ENCODE peak calls at places on chromosomes 4 and X, in ten cellular contexts. P is BJ, L is lower lobe of right lung, J is fibroblast of villous mesenchyme, Z is cardiac muscle cell, T is HepG2, C is fibroblast of lung, E is activated B cell treated with CpG ODN at 0.5 μM for 24 hours, B is GM12878, N is HFFc6. X is an unnamed sample.

GRCh38 chr4:113809313-113809712 is 47.8 kb upstream of the CAMK2D start:
- DNase-seq in C (peak; percentile 15), L (peak; percentile 60), P (no peak), B (no peak), N (no peak), T (no peak), J (no peak), Z (peak; percentile 59), E (no peak), X (peak; percentile 58)

GRCh38 chrX:71420686-71421085 is 54.5 kb downstream of the TAF1 start:
- DNase-seq in C (no peak), E (no peak), T (no peak), L (no peak), Z (no peak), B (no peak), P (no peak), J (no peak), N (no peak), X (no peak)

GRCh38 chr4:123997116-123997515 is 600.5 kb downstream of the SPRY1 start:
- DNase-seq in T (peak; percentile 3), Z (no peak), C (no peak), P (no peak), J (no peak), N (no peak), E (no peak), L (no peak), B (no peak), X (no peak)

GRCh38 chrX:97057349-97057909 is 173.7 kb downstream of the RPA4 start:
- DNase-seq in J (no peak), B (no peak), Z (no peak), E (no peak), C (no peak), P (no peak), T (no peak), N (no peak), L (no peak), X (no peak)

GRCh38 chrX:124325732-124326131 is 6.7 kb upstream of the TEX13D start:
- DNase-seq in N (no peak), E (no peak), P (no peak), T (no peak), B (no peak), J (no peak), C (no peak), Z (no peak), L (no peak), X (no peak)

GRCh38 chr4:2259541-2260267 is 2.2 kb downstream of the MXD4 start:
- DNase-seq in B (no peak), T (no peak), N (no peak), E (peak; percentile 13), Z (no peak), C (no peak), L (peak; percentile 34), P (no peak), J (no peak), X (peak; percentile 58)

GRCh38 chr4:14888790-14889189 is 113.5 kb upstream of the CPEB2 start:
- DNase-seq in N (no peak), J (peak; percentile 18), Z (no peak), P (no peak), T (no peak), L (no peak), C (peak; percentile 7), B (no peak), E (no peak), X (no peak)

GRCh38 chrX:110021180-110022022 is 18.5 kb downstream of the TMEM164 start:
- DNase-seq in Z (peak; percentile 55), C (peak; percentile 53), L (no peak), B (no peak), T (no peak), P (no peak), E (no peak), J (peak; percentile 59), N (peak; percentile 74), X (no peak)

GRCh38 chr4:98516042-98516440 is 142.4 kb downstream of the TSPAN5 start:
- DNase-seq in B (no peak), P (peak; percentile 36), J (peak; percentile 90), T (peak; percentile 35), N (peak; percentile 77), L (no peak), Z (peak; percentile 84), E (no peak), C (peak; percentile 82), X (no peak)

GRCh38 chrX:44585866-44586265 is 43.2 kb upstream of the FUNDC1 start:
- DNase-seq in T (no peak), C (no peak), E (no peak), J (no peak), B (no peak), L (no peak), N (no peak), P (no peak), Z (no peak), X (no peak)

GRCh38 chr4:154491341-154491679 is 289 bp downstream of the DCHS2 start:
- DNase-seq in J (peak; percentile 16), T (no peak), L (no peak), B (no peak), Z (peak; percentile 19), E (no peak), N (no peak), P (no peak), C (peak; percentile 31), X (no peak)

GRCh38 chrX:30693999-30694650 is 40.9 kb downstream of the GK start:
- DNase-seq in C (no peak), N (no peak), E (no peak), Z (no peak), L (no peak), B (no peak), T (peak; percentile 47), P (no peak), J (no peak), X (no peak)

GRCh38 chr4:72896515-72896914 is 173.0 kb downstream of the COX18 start:
- DNase-seq in T (peak; percentile 50), E (no peak), P (peak; percentile 90), N (peak; percentile 92), Z (peak; percentile 91), C (peak; percentile 67), L (no peak), B (no peak), J (peak; percentile 92), X (no peak)

GRCh38 chrX:69237228-69237627 is 72.0 kb upstream of the PJA1 start:
- DNase-seq in P (no peak), Z (no peak), J (no peak), C (no peak), L (no peak), N (no peak), B (no peak), E (no peak), T (no peak), X (no peak)

GRCh38 chr4:12881945-12882589 is 602.1 kb downstream of the RAB28 start:
- DNase-seq in C (no peak), L (no peak), Z (no peak), J (no peak), B (no peak), T (no peak), P (no peak), N (no peak), E (no peak), X (no peak)

DNA sequence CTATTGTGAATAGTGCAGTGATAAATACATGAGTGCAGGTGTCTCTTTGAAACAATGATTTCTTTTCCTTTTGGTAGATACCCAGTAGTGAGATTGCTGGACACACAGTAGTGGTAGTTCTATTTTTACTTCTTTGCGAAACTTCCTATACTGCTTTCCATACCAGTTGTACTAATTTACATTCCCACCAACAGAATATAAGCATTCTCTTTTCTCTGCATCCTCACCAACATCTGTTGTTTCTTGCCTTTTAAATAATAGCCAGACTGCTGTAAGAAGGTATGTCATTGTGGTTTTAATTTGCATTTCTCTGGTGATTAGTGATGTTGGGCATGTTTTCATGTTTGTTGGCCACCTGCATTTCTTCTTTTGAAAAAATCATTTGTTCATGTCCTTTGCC is 105.9 kb downstream of the COL4A6 start:
- DNase-seq in Z (no peak), B (peak; percentile 4), L (no peak), N (no peak), P (no peak), C (no peak), J (no peak), T (no peak), E (no peak), X (no peak)
- TF ChIP-seq CTCF in Z (no peak), B (no peak), L (no peak), N (no peak), P (no peak), C (no peak), J (no peak), T (no peak), E (no peak), X (no peak)

DNA sequence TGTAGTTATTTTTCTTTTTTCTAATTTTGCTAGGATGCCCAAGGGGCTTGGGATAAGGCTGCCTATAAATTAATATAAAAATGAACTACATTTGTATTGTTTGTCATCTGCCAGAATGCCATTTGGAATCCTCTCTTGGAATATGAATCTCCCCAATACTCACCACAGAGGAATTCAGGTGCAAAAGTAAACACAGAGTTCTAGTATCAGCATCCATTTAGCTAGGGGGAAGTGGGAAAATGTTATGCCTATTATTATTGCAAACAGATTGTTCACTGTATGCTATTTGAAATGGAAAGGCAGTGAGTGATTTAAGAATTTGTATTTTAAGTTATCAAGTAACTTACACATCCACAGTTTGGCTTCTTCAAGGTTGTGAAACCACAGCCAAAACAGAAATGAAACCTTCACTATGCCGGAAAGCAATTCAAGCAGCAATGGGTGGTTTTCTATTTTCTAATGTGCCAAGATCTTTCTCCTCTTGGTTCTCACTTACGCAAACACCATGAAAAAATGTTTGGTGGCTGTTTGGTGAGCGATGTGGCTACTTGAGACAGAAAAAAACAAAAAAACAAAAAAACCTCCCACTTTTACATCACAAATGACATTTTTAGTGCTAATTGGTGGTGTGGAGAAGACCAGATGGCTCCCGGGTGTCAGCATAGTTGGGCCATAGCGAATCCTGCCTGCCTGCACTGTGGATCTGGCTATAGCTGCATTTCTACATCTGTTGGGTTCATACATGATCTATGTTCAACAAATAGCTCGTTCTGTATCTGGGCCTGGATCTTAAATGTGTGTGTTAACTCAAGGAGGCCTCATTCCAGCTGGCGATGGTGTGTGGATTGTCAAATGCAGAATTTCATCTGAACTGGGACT is 200.8 kb upstream of the GIMD1 start:
- DNase-seq in P (no peak), T (no peak), E (no peak), J (peak; percentile 40), N (peak; percentile 18), Z (no peak), L (no peak), C (no peak), B (no peak), X (no peak)
- TF ChIP-seq CTCF in P (no peak), T (no peak), E (no peak), J (no peak), N (no peak), Z (no peak), L (no peak), C (no peak), B (no peak), X (no peak)

GRCh38 chr4:41458689-41459088 is 79.3 kb upstream of the LIMCH1 start:
- DNase-seq in L (no peak), B (no peak), J (no peak), E (no peak), Z (no peak), N (no peak), C (no peak), T (no peak), P (no peak), X (no peak)
- TF ChIP-seq CTCF in L (no peak), B (no peak), J (no peak), E (no peak), Z (no peak), N (no peak), C (no peak), T (no peak), P (no peak), X (no peak)

DNA sequence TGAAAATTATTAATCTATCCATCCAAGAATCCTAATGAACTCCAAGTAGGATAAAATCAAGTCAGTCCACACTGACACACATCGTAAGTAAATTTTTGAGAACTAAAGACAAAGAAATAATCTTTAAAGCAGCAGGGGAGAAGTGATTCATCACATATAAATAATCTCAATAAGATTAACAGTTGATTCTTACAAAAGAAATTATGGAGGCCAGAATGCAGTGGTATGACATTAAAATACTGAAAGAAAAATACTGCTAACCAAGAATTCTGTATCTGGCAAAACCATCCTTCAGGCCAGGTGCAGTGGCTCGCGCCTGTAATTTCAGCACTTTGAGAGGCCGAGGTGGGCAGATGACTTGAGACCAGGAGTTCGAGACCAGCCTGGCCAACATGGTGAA is 96.1 kb upstream of the SH3RF1 start:
- DNase-seq in J (no peak), L (no peak), C (no peak), T (no peak), B (no peak), N (no peak), E (no peak), Z (no peak), P (no peak), X (no peak)
- TF ChIP-seq CTCF in J (no peak), L (no peak), C (no peak), T (no peak), B (no peak), N (no peak), E (no peak), Z (no peak), P (no peak), X (no peak)